ENCODE peak calls at places on chromosomes 2 and 18, in seven cellular contexts. One of them, this sample, is unnamed.

GRCh38 chr18:10770264-10770663 is 244.4 kb downstream of the NAPG start:
- DNase-seq in mammary epithelial cell: no peak
- DNase-seq in dorsolateral prefrontal cortex: no peak
- DNase-seq in foreskin keratinocyte: no peak
- DNase-seq in neural progenitor cell: no peak
- DNase-seq in fibroblast of lung: no peak
- DNase-seq in upper lobe of right lung: no peak
- DNase-seq in this sample: no peak

GRCh38 chr2:179340678-179341077 is 76.0 kb upstream of the SESTD1 start:
- DNase-seq in mammary epithelial cell: peak; percentile 30
- DNase-seq in dorsolateral prefrontal cortex: no peak
- DNase-seq in foreskin keratinocyte: no peak
- DNase-seq in neural progenitor cell: peak; percentile 36
- DNase-seq in fibroblast of lung: peak; percentile 72
- DNase-seq in upper lobe of right lung: no peak
- DNase-seq in this sample: no peak

GRCh38 chr2:8448822-8449577 is 232.9 kb upstream of the ID2 start:
- DNase-seq in mammary epithelial cell: no peak
- DNase-seq in dorsolateral prefrontal cortex: no peak
- DNase-seq in foreskin keratinocyte: no peak
- DNase-seq in neural progenitor cell: no peak
- DNase-seq in fibroblast of lung: no peak
- DNase-seq in upper lobe of right lung: no peak
- DNase-seq in this sample: no peak

GRCh38 chr2:73925853-73926492 is 707 bp upstream of the DGUOK start:
- DNase-seq in mammary epithelial cell: peak; percentile 90
- DNase-seq in dorsolateral prefrontal cortex: no peak
- DNase-seq in foreskin keratinocyte: peak; percentile 90
- DNase-seq in neural progenitor cell: no peak
- DNase-seq in fibroblast of lung: no peak
- DNase-seq in upper lobe of right lung: no peak
- DNase-seq in this sample: no peak

GRCh38 chr18:63979409-63979908 is 9.6 kb downstream of the SERPINB8 start:
- DNase-seq in mammary epithelial cell: peak; percentile 24
- DNase-seq in dorsolateral prefrontal cortex: no peak
- DNase-seq in foreskin keratinocyte: no peak
- DNase-seq in neural progenitor cell: peak; percentile 75
- DNase-seq in fibroblast of lung: peak; percentile 76
- DNase-seq in upper lobe of right lung: no peak
- DNase-seq in this sample: no peak

GRCh38 chr18:6219116-6219717 is 195.5 kb downstream of the L3MBTL4 start:
- DNase-seq in mammary epithelial cell: no peak
- DNase-seq in dorsolateral prefrontal cortex: no peak
- DNase-seq in foreskin keratinocyte: no peak
- DNase-seq in neural progenitor cell: peak; percentile 87
- DNase-seq in fibroblast of lung: peak; percentile 70
- DNase-seq in upper lobe of right lung: no peak
- DNase-seq in this sample: peak; percentile 23

GRCh38 chr2:23593396-23594078 is 208.6 kb downstream of the KLHL29 start:
- DNase-seq in mammary epithelial cell: no peak
- DNase-seq in dorsolateral prefrontal cortex: no peak
- DNase-seq in foreskin keratinocyte: no peak
- DNase-seq in neural progenitor cell: no peak
- DNase-seq in fibroblast of lung: no peak
- DNase-seq in upper lobe of right lung: no peak
- DNase-seq in this sample: no peak

GRCh38 chr2:196166876-196167275 is 4.5 kb downstream of the STK17B start:
- DNase-seq in mammary epithelial cell: peak; percentile 60
- DNase-seq in dorsolateral prefrontal cortex: no peak
- DNase-seq in foreskin keratinocyte: no peak
- DNase-seq in neural progenitor cell: no peak
- DNase-seq in fibroblast of lung: peak; percentile 93
- DNase-seq in upper lobe of right lung: no peak
- DNase-seq in this sample: no peak

GRCh38 chr2:130365075-130365474 is 9.2 kb downstream of the PTPN18 start:
- DNase-seq in mammary epithelial cell: no peak
- DNase-seq in dorsolateral prefrontal cortex: no peak
- DNase-seq in foreskin keratinocyte: no peak
- DNase-seq in neural progenitor cell: no peak
- DNase-seq in fibroblast of lung: no peak
- DNase-seq in upper lobe of right lung: no peak
- DNase-seq in this sample: no peak

GRCh38 chr2:231761735-231762134 is 19.3 kb downstream of the PDE6D start:
- DNase-seq in mammary epithelial cell: no peak
- DNase-seq in dorsolateral prefrontal cortex: no peak
- DNase-seq in foreskin keratinocyte: no peak
- DNase-seq in neural progenitor cell: no peak
- DNase-seq in fibroblast of lung: no peak
- DNase-seq in upper lobe of right lung: no peak
- DNase-seq in this sample: no peak

GRCh38 chr2:67599561-67599960 is 202.4 kb downstream of the ETAA1 start:
- DNase-seq in mammary epithelial cell: no peak
- DNase-seq in dorsolateral prefrontal cortex: no peak
- DNase-seq in foreskin keratinocyte: no peak
- DNase-seq in neural progenitor cell: no peak
- DNase-seq in fibroblast of lung: no peak
- DNase-seq in upper lobe of right lung: no peak
- DNase-seq in this sample: no peak

GRCh38 chr2:158816797-158817196 is 21.7 kb downstream of the DAPL1 start:
- DNase-seq in mammary epithelial cell: no peak
- DNase-seq in dorsolateral prefrontal cortex: no peak
- DNase-seq in foreskin keratinocyte: no peak
- DNase-seq in neural progenitor cell: no peak
- DNase-seq in fibroblast of lung: no peak
- DNase-seq in upper lobe of right lung: no peak
- DNase-seq in this sample: no peak

GRCh38 chr2:207801259-207801658 is 31.6 kb upstream of the FZD5 start:
- DNase-seq in mammary epithelial cell: no peak
- DNase-seq in dorsolateral prefrontal cortex: no peak
- DNase-seq in foreskin keratinocyte: no peak
- DNase-seq in neural progenitor cell: no peak
- DNase-seq in fibroblast of lung: no peak
- DNase-seq in upper lobe of right lung: no peak
- DNase-seq in this sample: no peak

GRCh38 chr2:233267516-233268245 is 16.2 kb downstream of the ATG16L1 start:
- DNase-seq in mammary epithelial cell: no peak
- DNase-seq in dorsolateral prefrontal cortex: no peak
- DNase-seq in foreskin keratinocyte: no peak
- DNase-seq in neural progenitor cell: no peak
- DNase-seq in fibroblast of lung: no peak
- DNase-seq in upper lobe of right lung: no peak
- DNase-seq in this sample: no peak

GRCh38 chr2:12180046-12180445 is 433.6 kb downstream of the LPIN1 start:
- DNase-seq in mammary epithelial cell: no peak
- DNase-seq in dorsolateral prefrontal cortex: no peak
- DNase-seq in foreskin keratinocyte: no peak
- DNase-seq in neural progenitor cell: no peak
- DNase-seq in fibroblast of lung: peak; percentile 50
- DNase-seq in upper lobe of right lung: no peak
- DNase-seq in this sample: no peak

GRCh38 chr2:28185881-28186280 is 206.8 kb upstream of the FOSL2 start:
- DNase-seq in mammary epithelial cell: peak; percentile 70
- DNase-seq in dorsolateral prefrontal cortex: no peak
- DNase-seq in foreskin keratinocyte: no peak
- DNase-seq in neural progenitor cell: no peak
- DNase-seq in fibroblast of lung: peak; percentile 87
- DNase-seq in upper lobe of right lung: no peak
- DNase-seq in this sample: no peak

GRCh38 chr2:125318740-125319139 is 1293.7 kb downstream of the CNTNAP5 start:
- DNase-seq in mammary epithelial cell: no peak
- DNase-seq in dorsolateral prefrontal cortex: no peak
- DNase-seq in foreskin keratinocyte: no peak
- DNase-seq in neural progenitor cell: no peak
- DNase-seq in fibroblast of lung: no peak
- DNase-seq in upper lobe of right lung: no peak
- DNase-seq in this sample: no peak

GRCh38 chr2:26901326-26902183 is 53.6 kb downstream of the DPYSL5 start:
- DNase-seq in mammary epithelial cell: no peak
- DNase-seq in dorsolateral prefrontal cortex: no peak
- DNase-seq in foreskin keratinocyte: no peak
- DNase-seq in neural progenitor cell: peak; percentile 58
- DNase-seq in fibroblast of lung: peak; percentile 5
- DNase-seq in upper lobe of right lung: no peak
- DNase-seq in this sample: peak; percentile 76

GRCh38 chr2:49002750-49003149 is 151.6 kb downstream of the FSHR start:
- DNase-seq in mammary epithelial cell: no peak
- DNase-seq in dorsolateral prefrontal cortex: no peak
- DNase-seq in foreskin keratinocyte: no peak
- DNase-seq in neural progenitor cell: no peak
- DNase-seq in fibroblast of lung: no peak
- DNase-seq in upper lobe of right lung: no peak
- DNase-seq in this sample: no peak

GRCh38 chr2:161273038-161273760 is 35.0 kb upstream of the PSMD14 start:
- DNase-seq in mammary epithelial cell: peak; percentile 40
- DNase-seq in dorsolateral prefrontal cortex: no peak
- DNase-seq in foreskin keratinocyte: peak; percentile 21
- DNase-seq in neural progenitor cell: peak; percentile 83
- DNase-seq in fibroblast of lung: peak; percentile 79
- DNase-seq in upper lobe of right lung: no peak
- DNase-seq in this sample: no peak

GRCh38 chr2:54666131-54666637 is 57.3 kb upstream of the EML6 start:
- DNase-seq in mammary epithelial cell: no peak
- DNase-seq in dorsolateral prefrontal cortex: no peak
- DNase-seq in foreskin keratinocyte: no peak
- DNase-seq in neural progenitor cell: no peak
- DNase-seq in fibroblast of lung: peak; percentile 87
- DNase-seq in upper lobe of right lung: no peak
- DNase-seq in this sample: no peak

GRCh38 chr2:158600155-158600802 is 143.5 kb downstream of the PKP4 start:
- DNase-seq in mammary epithelial cell: peak; percentile 92
- DNase-seq in dorsolateral prefrontal cortex: no peak
- DNase-seq in foreskin keratinocyte: peak; percentile 95
- DNase-seq in neural progenitor cell: no peak
- DNase-seq in fibroblast of lung: peak; percentile 94
- DNase-seq in upper lobe of right lung: no peak
- DNase-seq in this sample: no peak

GRCh38 chr2:200863655-200864205 is 728 bp downstream of the CLK1 start:
- DNase-seq in mammary epithelial cell: peak; percentile 35
- DNase-seq in dorsolateral prefrontal cortex: no peak
- DNase-seq in foreskin keratinocyte: peak; percentile 22
- DNase-seq in neural progenitor cell: peak; percentile 25
- DNase-seq in fibroblast of lung: peak; percentile 43
- DNase-seq in upper lobe of right lung: no peak
- DNase-seq in this sample: no peak

GRCh38 chr18:56168049-56168781 is 470.2 kb downstream of the TXNL1 start:
- DNase-seq in mammary epithelial cell: peak; percentile 72
- DNase-seq in dorsolateral prefrontal cortex: no peak
- DNase-seq in foreskin keratinocyte: peak; percentile 79
- DNase-seq in neural progenitor cell: peak; percentile 29
- DNase-seq in fibroblast of lung: peak; percentile 77
- DNase-seq in upper lobe of right lung: no peak
- DNase-seq in this sample: no peak

GRCh38 chr2:238231251-238231793 is 8.5 kb downstream of the HES6 start:
- DNase-seq in mammary epithelial cell: peak; percentile 51
- DNase-seq in dorsolateral prefrontal cortex: peak; percentile 75
- DNase-seq in foreskin keratinocyte: peak; percentile 11
- DNase-seq in neural progenitor cell: peak; percentile 93
- DNase-seq in fibroblast of lung: peak; percentile 67
- DNase-seq in upper lobe of right lung: peak; percentile 89
- DNase-seq in this sample: peak; percentile 55

GRCh38 chr2:10448646-10449480 is 736 bp upstream of the ODC1 start:
- DNase-seq in mammary epithelial cell: peak; percentile 80
- DNase-seq in dorsolateral prefrontal cortex: peak; percentile 85
- DNase-seq in foreskin keratinocyte: peak; percentile 62
- DNase-seq in neural progenitor cell: peak; percentile 96
- DNase-seq in fibroblast of lung: peak; percentile 86
- DNase-seq in upper lobe of right lung: peak; percentile 96
- DNase-seq in this sample: peak; percentile 42

GRCh38 chr2:85878719-85879390 is 9.9 kb downstream of the ST3GAL5 start:
- DNase-seq in mammary epithelial cell: no peak
- DNase-seq in dorsolateral prefrontal cortex: no peak
- DNase-seq in foreskin keratinocyte: no peak
- DNase-seq in neural progenitor cell: no peak
- DNase-seq in fibroblast of lung: no peak
- DNase-seq in upper lobe of right lung: no peak
- DNase-seq in this sample: no peak

GRCh38 chr2:127663566-127664064 is 11.7 kb downstream of the LIMS2 start:
- DNase-seq in mammary epithelial cell: no peak
- DNase-seq in dorsolateral prefrontal cortex: no peak
- DNase-seq in foreskin keratinocyte: no peak
- DNase-seq in neural progenitor cell: no peak
- DNase-seq in fibroblast of lung: no peak
- DNase-seq in upper lobe of right lung: peak; percentile 48
- DNase-seq in this sample: no peak
- H3K27ac ChIP-seq in mammary epithelial cell: no peak overlapping the region
- H3K27ac ChIP-seq in dorsolateral prefrontal cortex: no peak overlapping the region
- H3K27ac ChIP-seq in foreskin keratinocyte: no peak overlapping the region
- H3K27ac ChIP-seq in neural progenitor cell: no peak overlapping the region
- H3K27ac ChIP-seq in fibroblast of lung: no peak overlapping the region
- H3K27ac ChIP-seq in upper lobe of right lung: peak overlapping the region; percentile 58
- H3K27ac ChIP-seq in this sample: no peak overlapping the region

DNA sequence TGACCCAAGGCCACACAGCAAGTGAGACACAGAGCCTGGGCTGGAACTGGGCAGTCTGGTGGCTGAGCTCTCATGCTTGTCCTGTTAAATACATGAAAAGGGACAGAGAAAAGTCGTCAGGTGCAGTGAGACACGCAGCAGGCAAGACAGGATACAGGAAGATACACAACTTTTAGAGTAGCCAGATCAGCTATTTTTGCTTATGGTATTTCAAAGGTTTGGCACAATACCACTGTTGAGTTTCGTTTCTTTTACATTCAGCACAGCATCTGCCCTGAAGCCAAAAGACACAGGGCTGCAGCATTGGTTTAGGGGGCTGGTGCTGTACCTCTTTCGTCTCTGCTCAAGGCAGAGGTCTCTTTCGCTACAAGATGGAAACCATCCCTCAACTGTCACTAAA is 14.0 kb downstream of the FHL2 start:
- DNase-seq in mammary epithelial cell: no peak
- DNase-seq in dorsolateral prefrontal cortex: no peak
- DNase-seq in foreskin keratinocyte: no peak
- DNase-seq in neural progenitor cell: no peak
- DNase-seq in fibroblast of lung: no peak
- DNase-seq in upper lobe of right lung: no peak
- DNase-seq in this sample: no peak
- H3K27ac ChIP-seq in mammary epithelial cell: no peak overlapping the region
- H3K27ac ChIP-seq in dorsolateral prefrontal cortex: no peak overlapping the region
- H3K27ac ChIP-seq in foreskin keratinocyte: no peak overlapping the region
- H3K27ac ChIP-seq in neural progenitor cell: no peak overlapping the region
- H3K27ac ChIP-seq in fibroblast of lung: peak overlapping the region; percentile 18
- H3K27ac ChIP-seq in upper lobe of right lung: no peak overlapping the region
- H3K27ac ChIP-seq in this sample: no peak overlapping the region

DNA sequence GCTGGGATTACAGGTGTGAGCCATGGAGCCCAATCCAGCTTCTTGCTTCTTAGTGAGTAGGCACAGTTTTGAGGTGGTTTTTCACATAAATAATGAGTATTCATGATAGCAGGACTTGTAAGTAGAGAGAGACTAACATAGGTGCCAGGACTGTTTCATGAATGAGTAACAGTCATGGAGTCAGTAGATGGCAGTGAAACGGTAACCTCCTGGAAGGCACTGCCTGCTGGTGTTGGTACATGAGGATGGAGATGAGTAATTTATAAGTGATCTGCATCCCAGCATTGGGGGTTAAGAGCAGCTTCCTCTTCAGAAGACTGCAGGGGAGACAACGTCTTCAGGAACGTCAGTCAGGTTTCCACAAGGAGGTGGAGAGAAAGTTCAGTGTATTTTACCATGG is 143.8 kb downstream of the HAUS1 start:
- DNase-seq in mammary epithelial cell: no peak
- DNase-seq in dorsolateral prefrontal cortex: no peak
- DNase-seq in foreskin keratinocyte: no peak
- DNase-seq in neural progenitor cell: no peak
- DNase-seq in fibroblast of lung: no peak
- DNase-seq in upper lobe of right lung: no peak
- DNase-seq in this sample: no peak
- H3K27ac ChIP-seq in mammary epithelial cell: no peak overlapping the region
- H3K27ac ChIP-seq in dorsolateral prefrontal cortex: no peak overlapping the region
- H3K27ac ChIP-seq in foreskin keratinocyte: no peak overlapping the region
- H3K27ac ChIP-seq in neural progenitor cell: no peak overlapping the region
- H3K27ac ChIP-seq in fibroblast of lung: no peak overlapping the region
- H3K27ac ChIP-seq in upper lobe of right lung: no peak overlapping the region
- H3K27ac ChIP-seq in this sample: no peak overlapping the region

GRCh38 chr2:134372141-134372540 is 118.3 kb downstream of the MGAT5 start:
- DNase-seq in mammary epithelial cell: no peak
- DNase-seq in dorsolateral prefrontal cortex: no peak
- DNase-seq in foreskin keratinocyte: no peak
- DNase-seq in neural progenitor cell: no peak
- DNase-seq in fibroblast of lung: no peak
- DNase-seq in upper lobe of right lung: no peak
- DNase-seq in this sample: no peak
- H3K27ac ChIP-seq in mammary epithelial cell: no peak overlapping the region
- H3K27ac ChIP-seq in dorsolateral prefrontal cortex: peak overlapping the region; percentile 87
- H3K27ac ChIP-seq in foreskin keratinocyte: peak overlapping the region; percentile 5
- H3K27ac ChIP-seq in neural progenitor cell: no peak overlapping the region
- H3K27ac ChIP-seq in fibroblast of lung: peak overlapping the region; percentile 67
- H3K27ac ChIP-seq in upper lobe of right lung: no peak overlapping the region
- H3K27ac ChIP-seq in this sample: peak overlapping the region; percentile 78

This sample was measured in substantia nigra.